ENCODE peak calls at places on chromosomes 11 and 22, in nine cellular contexts. G is T-cell; S is mesendoderm; T is activated T-cell treated with anti-CD3 and anti-CD28 coated beads for 1 hour; P is stimulated activated CD4-positive, alpha-beta T cell treated with anti-CD3 and anti-CD28 coated beads, Interleukin-1b, Interleukin-23, amount 100 ng/mL, for 1 hour; Z is choroid plexus epithelial cell; R is stimulated activated CD8-positive, alpha-beta memory T cell treated with anti-CD3 and anti-CD28 coated beads, Interleukin-15, amount 100 ng/mL, for 48 hours; O is fibroblast of mammary gland; D is mesenchymal stem cell. U is an unnamed sample.
A peak's percentile ranks its signal among the peaks of the same experiment; 100 is the strongest.

GRCh38 chr11:68398870-68399865 is 61.4 kb upstream of the PPP6R3 start:
- DNase-seq in G (no peak), S (no peak), T (no peak), P (no peak), Z (no peak), R (no peak), O (no peak), D (no peak), U (no peak)

GRCh38 chr22:24423519-24424000 is 3.8 kb upstream of the ADORA2A start:
- DNase-seq in G (peak; percentile 29), S (peak; percentile 42), T (peak; percentile 58), P (peak; percentile 59), Z (peak; percentile 24), R (peak; percentile 50), O (no peak), D (no peak), U (no peak)

GRCh38 chr11:107999759-108000455 is 8.8 kb upstream of the CUL5 start:
- DNase-seq in G (peak; percentile 4), S (peak; percentile 92), T (peak; percentile 2), P (no peak), Z (peak; percentile 78), R (peak; percentile 10), O (peak; percentile 35), D (peak; percentile 68), U (no peak)

GRCh38 chr11:66488957-66489356 is 8.7 kb downstream of the DPP3 start:
- DNase-seq in G (no peak), S (no peak), T (no peak), P (no peak), Z (no peak), R (no peak), O (no peak), D (no peak), U (no peak)

GRCh38 chr22:25953919-25954318 is 211.9 kb downstream of the MYO18B start:
- DNase-seq in G (no peak), S (no peak), T (no peak), P (no peak), Z (no peak), R (no peak), O (no peak), D (no peak), U (no peak)

GRCh38 chr11:28581286-28582242 is 473.4 kb downstream of the METTL15 start:
- DNase-seq in G (no peak), S (peak; percentile 77), T (no peak), P (no peak), Z (peak; percentile 67), R (no peak), O (peak; percentile 85), D (peak; percentile 43), U (no peak)

GRCh38 chr22:29093501-29093921 is 20.7 kb downstream of the KREMEN1 start:
- DNase-seq in G (no peak), S (no peak), T (no peak), P (no peak), Z (no peak), R (no peak), O (peak; percentile 90), D (peak; percentile 52), U (no peak)

GRCh38 chr11:2777396-2777795 is 77.6 kb upstream of the KCNQ1OT1 start:
- DNase-seq in G (no peak), S (peak; percentile 29), T (no peak), P (no peak), Z (no peak), R (no peak), O (no peak), D (peak; percentile 51), U (no peak)

GRCh38 chr22:19377565-19378361 is 53.8 kb downstream of the HIRA start:
- DNase-seq in G (no peak), S (no peak), T (no peak), P (no peak), Z (no peak), R (no peak), O (no peak), D (no peak), U (no peak)

GRCh38 chr22:47201996-47202818 is 439.8 kb downstream of the TBC1D22A start:
- DNase-seq in G (no peak), S (no peak), T (no peak), P (no peak), Z (no peak), R (no peak), O (no peak), D (no peak), U (no peak)

GRCh38 chr11:107550304-107550703 is 15.2 kb downstream of the ALKBH8 start:
- DNase-seq in G (no peak), S (no peak), T (no peak), P (no peak), Z (no peak), R (no peak), O (no peak), D (no peak), U (no peak)

GRCh38 chr11:96303067-96303466 is 39.9 kb downstream of the MAML2 start:
- DNase-seq in G (no peak), S (no peak), T (no peak), P (no peak), Z (peak; percentile 83), R (no peak), O (peak; percentile 81), D (peak; percentile 79), U (no peak)

GRCh38 chr11:85137597-85137996 is 489.5 kb downstream of the DLG2 start:
- DNase-seq in G (no peak), S (no peak), T (no peak), P (no peak), Z (no peak), R (no peak), O (no peak), D (no peak), U (no peak)

GRCh38 chr11:31640611-31641010 is 131.0 kb downstream of the ELP4 start:
- DNase-seq in G (no peak), S (peak; percentile 41), T (no peak), P (no peak), Z (no peak), R (no peak), O (no peak), D (no peak), U (no peak)

GRCh38 chr11:112016765-112017356 is 8.3 kb upstream of the DLAT start:
- DNase-seq in G (no peak), S (no peak), T (no peak), P (no peak), Z (peak; percentile 40), R (no peak), O (peak; percentile 84), D (peak; percentile 19), U (no peak)

GRCh38 chr11:82494988-82495432 is 238.7 kb downstream of the FAM181B start:
- DNase-seq in G (no peak), S (peak; percentile 64), T (no peak), P (no peak), Z (no peak), R (no peak), O (peak; percentile 5), D (peak; percentile 0), U (no peak)

GRCh38 chr11:1771700-1772099 is 8.0 kb upstream of the CTSD start:
- DNase-seq in G (no peak), S (peak; percentile 44), T (no peak), P (no peak), Z (peak; percentile 92), R (no peak), O (peak; percentile 78), D (peak; percentile 89), U (no peak)

GRCh38 chr11:76802621-76803020 is 19.5 kb downstream of the TSKU start:
- DNase-seq in G (no peak), S (no peak), T (no peak), P (no peak), Z (no peak), R (no peak), O (no peak), D (no peak), U (no peak)

GRCh38 chr11:12901272-12901671 is 107.8 kb upstream of the RASSF10 start:
- DNase-seq in G (no peak), S (no peak), T (no peak), P (no peak), Z (peak; percentile 53), R (no peak), O (peak; percentile 24), D (peak; percentile 50), U (no peak)

U was measured in cerebellar nuclear complex.